ENCODE peak calls at places on chromosomes 16 and 17, in nine cellular contexts. B is stimulated activated CD8-positive, alpha-beta memory T cell treated with anti-CD3 and anti-CD28 coated beads, Interleukin-7, amount 100 ng/mL, for 1 hour; D is lower lobe of right lung; F is activated CD4-positive, alpha-beta T cell treated with anti-CD3 and anti-CD28 coated beads for 36 hours; C is lung; W is hepatocyte; T is ACHN; S is mucosa of gallbladder; N is stimulated activated effector memory CD8-positive, alpha-beta T cell treated with anti-CD3 and anti-CD28 coated beads, Interleukin-12 subunit alpha, Interleukin-12 subunit beta, amount 100 ng/mL, for 72 hours. U is an unnamed sample.

GRCh38 chr17:7854078-7854777 is 638 bp upstream of the TMEM88 start:
- DNase-seq in C (peak), W (peak), S (no peak), B (no peak), D (peak), T (no peak), N (no peak), F (no peak), U (peak)

GRCh38 chr17:47924785-47925676 is 16.3 kb upstream of the PNPO start:
- DNase-seq in N (no peak), F (no peak), C (no peak), W (no peak), B (no peak), T (no peak), S (no peak), D (no peak), U (no peak)

GRCh38 chr16:12503201-12503600 is 300.5 kb downstream of the CPPED1 start:
- DNase-seq in N (no peak), B (no peak), C (no peak), T (no peak), F (no peak), S (no peak), D (no peak), W (no peak), U (no peak)

GRCh38 chr17:32445976-32446375 is 1.7 kb downstream of the PSMD11 start:
- DNase-seq in S (no peak), W (no peak), B (no peak), C (no peak), F (no peak), N (no peak), T (peak), D (no peak), U (no peak)

GRCh38 chr17:58312021-58312630 is 16.5 kb downstream of the TSPOAP1 start:
- DNase-seq in W (no peak), C (no peak), F (no peak), N (no peak), S (peak), B (no peak), T (no peak), D (no peak), U (peak)

GRCh38 chr17:80869476-80869875 is 122.2 kb upstream of the CHMP6 start:
- DNase-seq in S (no peak), T (no peak), D (peak), N (no peak), C (no peak), B (no peak), F (no peak), W (no peak), U (no peak)

GRCh38 chr17:81398170-81398854 is 3.1 kb downstream of the BAHCC1 start:
- DNase-seq in B (no peak), N (no peak), W (peak), T (no peak), C (no peak), S (no peak), D (no peak), F (no peak), U (no peak)

GRCh38 chr17:79074650-79075432 is at the start of gene ENGASE:
- DNase-seq in T (peak), N (peak), B (peak), W (peak), D (peak), S (peak), C (peak), F (peak), U (peak)

GRCh38 chr17:35540589-35541404 is 3.3 kb upstream of the SLFN12L start:
- DNase-seq in B (no peak), N (no peak), D (peak), C (peak), S (peak), W (no peak), F (peak), T (peak), U (peak)

GRCh38 chr17:41666336-41666680 is 22.4 kb upstream of the EIF1 start:
- DNase-seq in B (no peak), T (peak), N (no peak), C (no peak), W (peak), S (no peak), F (peak), D (no peak), U (peak)

GRCh38 chr16:66851166-66851964 is 7.2 kb downstream of the CA7 start:
- DNase-seq in T (no peak), B (no peak), W (no peak), N (no peak), S (no peak), F (no peak), C (no peak), D (no peak), U (no peak)

GRCh38 chr17:56011406-56012131 is 141.7 kb upstream of the ANKFN1 start:
- DNase-seq in D (no peak), N (no peak), W (no peak), B (no peak), C (no peak), F (peak), S (no peak), T (no peak), U (no peak)

GRCh38 chr17:8490256-8491023 is 54.8 kb downstream of the NDEL1 start:
- DNase-seq in S (no peak), C (no peak), B (no peak), W (no peak), N (no peak), D (no peak), F (no peak), T (no peak), U (no peak)

GRCh38 chr17:45115871-45116270 is 16.4 kb downstream of the PLCD3 start:
- DNase-seq in T (no peak), N (no peak), F (no peak), W (no peak), B (no peak), S (no peak), C (no peak), D (no peak), U (no peak)

GRCh38 chr17:39979865-39980401 is 674 bp upstream of the PSMD3 start:
- DNase-seq in D (no peak), W (peak), F (peak), N (no peak), C (no peak), B (no peak), S (no peak), T (peak), U (no peak)

GRCh38 chr16:26951950-26952349 is 114.8 kb upstream of the C16orf82 start:
- DNase-seq in S (no peak), W (peak), F (no peak), N (no peak), C (no peak), B (no peak), T (no peak), D (no peak), U (no peak)

GRCh38 chr16:84699147-84699711 is 571 bp upstream of the USP10 start:
- DNase-seq in F (peak), S (no peak), C (no peak), D (no peak), B (no peak), T (peak), N (no peak), W (no peak), U (no peak)

GRCh38 chr17:74631468-74632195 is 8.1 kb upstream of the CD300E start:
- DNase-seq in S (peak), W (peak), N (no peak), C (no peak), B (no peak), D (no peak), F (no peak), T (no peak), U (no peak)

GRCh38 chr17:77125432-77125901 is 15.3 kb upstream of the SEC14L1 start:
- DNase-seq in T (peak), N (no peak), B (no peak), F (no peak), C (no peak), W (no peak), D (no peak), S (no peak), U (no peak)

GRCh38 chr16:24836836-24837235 is 8.9 kb upstream of the SLC5A11 start:
- DNase-seq in F (no peak), T (no peak), D (no peak), C (no peak), S (no peak), B (no peak), W (no peak), N (no peak), U (no peak)

GRCh38 chr16:84268231-84268630 is 26.4 kb upstream of the WFDC1 start:
- DNase-seq in B (no peak), F (no peak), S (no peak), T (no peak), D (no peak), W (no peak), N (no peak), C (no peak), U (no peak)

GRCh38 chr16:23692190-23692837 is 13.6 kb downstream of the PLK1 start:
- DNase-seq in C (no peak), N (no peak), T (no peak), S (no peak), B (no peak), F (no peak), W (no peak), D (no peak), U (no peak)

GRCh38 chr17:17795296-17795695 is 41.5 kb downstream of the SREBF1 start:
- DNase-seq in B (no peak), T (no peak), N (no peak), C (no peak), S (no peak), F (no peak), D (no peak), W (no peak), U (no peak)

GRCh38 chr17:76541739-76542450 is 2.1 kb downstream of the PRCD start:
- DNase-seq in F (no peak), N (no peak), T (no peak), B (no peak), S (no peak), D (no peak), W (no peak), C (no peak), U (no peak)

GRCh38 chr16:82627811-82628339 is 1.1 kb downstream of the CDH13 start:
- DNase-seq in T (peak), N (no peak), F (no peak), D (no peak), W (no peak), C (no peak), B (no peak), S (no peak), U (no peak)

GRCh38 chr16:73996624-73997339 is 299.8 kb upstream of the PSMD7 start:
- DNase-seq in C (no peak), N (no peak), D (no peak), B (no peak), W (peak), S (no peak), F (no peak), T (no peak), U (no peak)

GRCh38 chr17:79294459-79295071 is 219.9 kb downstream of the ENGASE start:
- DNase-seq in B (peak), N (peak), D (peak), F (peak), C (peak), W (peak), S (peak), T (peak), U (peak)

GRCh38 chr17:65100316-65101140 is 36.6 kb upstream of the RGS9 start:
- DNase-seq in T (peak), S (peak), B (peak), W (peak), F (peak), D (peak), C (peak), N (peak), U (peak)

GRCh38 chr17:65371702-65372101 is 189.7 kb downstream of the AXIN2 start:
- DNase-seq in W (no peak), T (no peak), D (peak), S (no peak), N (no peak), F (no peak), C (peak), B (no peak), U (no peak)

GRCh38 chr16:49012961-49013726 is 268.5 kb downstream of the CBLN1 start:
- DNase-seq in S (peak), C (peak), N (no peak), W (no peak), D (no peak), F (no peak), T (no peak), B (no peak), U (no peak)

GRCh38 chr17:77690271-77691161 is 268.0 kb upstream of the TNRC6C start:
- DNase-seq in C (no peak), N (no peak), B (no peak), S (no peak), F (peak), D (no peak), T (no peak), W (peak), U (peak)